ENCODE peak calls at places on chromosomes 6 and 20, in four cellular contexts. A is B cell, S is OCI-LY7, K is sigmoid colon. F is an unnamed sample.

GRCh38 chr6:155050311-155050710 is 55.2 kb downstream of the TIAM2 start:
- DNase-seq in S (no peak), K (no peak), A (no peak), F (no peak)

GRCh38 chr20:32019563-32020463 is 9.6 kb downstream of the CCM2L start:
- DNase-seq in K (no peak), A (peak; percentile 14), S (no peak), F (no peak)

GRCh38 chr6:119728935-119729334 is 379.4 kb upstream of the MAN1A1 start:
- DNase-seq in S (no peak), A (no peak), K (no peak), F (no peak)

GRCh38 chr6:7389162-7389450 is 436 bp downstream of the CAGE1 start:
- DNase-seq in S (no peak), K (peak; percentile 86), A (no peak), F (no peak)

GRCh38 chr6:41652876-41653641 is 14.8 kb downstream of the MDFI start:
- DNase-seq in S (no peak), A (no peak), K (no peak), F (no peak)

GRCh38 chr6:155341130-155341828 is 27.0 kb upstream of the TFB1M start:
- DNase-seq in A (no peak), K (no peak), S (no peak), F (no peak)

GRCh38 chr20:59770270-59770669 is 163.2 kb downstream of the SYCP2 start:
- DNase-seq in A (no peak), S (no peak), K (peak; percentile 20), F (no peak)

GRCh38 chr6:94680672-94681212 is 896.6 kb upstream of the MANEA start:
- DNase-seq in A (no peak), K (no peak), S (no peak), F (no peak)

GRCh38 chr20:21511485-21511849 is 2.4 kb downstream of the NKX2-2 start:
- DNase-seq in A (no peak), K (no peak), S (no peak), F (no peak)

GRCh38 chr6:34176261-34177031 is 30.6 kb upstream of the GRM4 start:
- DNase-seq in K (no peak), S (no peak), A (no peak), F (no peak)

GRCh38 chr6:30614044-30614842 is 2.8 kb downstream of the PPP1R10 start:
- DNase-seq in S (no peak), K (peak; percentile 59), A (peak; percentile 38), F (no peak)

GRCh38 chr20:63162206-63162770 is 53.6 kb downstream of the YTHDF1 start:
- DNase-seq in S (no peak), K (no peak), A (no peak), F (no peak)

GRCh38 chr20:45445805-45446562 is 23.6 kb upstream of the WFDC2 start:
- DNase-seq in A (no peak), K (no peak), S (peak; percentile 48), F (no peak)

DNA sequence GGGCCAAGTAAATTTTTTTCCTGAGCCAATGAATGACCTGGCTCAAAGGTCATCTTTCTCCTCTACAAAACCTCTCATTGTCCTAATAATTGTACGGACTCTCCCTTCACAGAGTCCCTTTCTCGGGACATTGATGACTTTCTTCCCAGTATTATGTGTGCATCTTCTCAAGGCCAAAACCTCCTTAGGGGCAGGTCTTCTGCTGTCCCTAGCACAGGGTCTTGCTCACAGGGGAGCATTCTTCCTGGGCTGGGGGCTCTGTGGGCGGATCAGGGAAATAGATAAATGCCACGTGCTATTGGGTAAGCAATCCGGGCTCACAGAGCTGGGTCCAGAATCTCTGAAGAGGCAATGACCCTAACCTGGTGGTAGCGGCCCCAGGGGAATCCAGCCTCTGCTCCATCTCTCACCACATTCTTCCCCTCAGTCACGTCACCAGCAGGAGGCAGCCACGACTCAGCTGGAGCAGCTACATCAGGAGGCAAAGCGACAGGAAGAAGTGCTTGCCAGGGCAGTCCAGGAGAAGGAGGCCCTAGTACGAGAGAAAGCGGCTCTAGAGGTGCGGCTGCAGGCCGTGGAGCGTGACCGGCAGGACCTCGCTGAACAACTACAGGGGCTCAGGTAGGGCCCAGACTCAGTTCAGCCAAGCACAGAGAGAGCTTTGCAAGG is 23.5 kb downstream of the CEP250 start:
- DNase-seq in K (no peak), S (peak; percentile 24), A (peak; percentile 54), F (no peak)
- TF ChIP-seq CTCF in K (no peak), S (peak; percentile 67), A (peak; percentile 4), F (no peak)

DNA sequence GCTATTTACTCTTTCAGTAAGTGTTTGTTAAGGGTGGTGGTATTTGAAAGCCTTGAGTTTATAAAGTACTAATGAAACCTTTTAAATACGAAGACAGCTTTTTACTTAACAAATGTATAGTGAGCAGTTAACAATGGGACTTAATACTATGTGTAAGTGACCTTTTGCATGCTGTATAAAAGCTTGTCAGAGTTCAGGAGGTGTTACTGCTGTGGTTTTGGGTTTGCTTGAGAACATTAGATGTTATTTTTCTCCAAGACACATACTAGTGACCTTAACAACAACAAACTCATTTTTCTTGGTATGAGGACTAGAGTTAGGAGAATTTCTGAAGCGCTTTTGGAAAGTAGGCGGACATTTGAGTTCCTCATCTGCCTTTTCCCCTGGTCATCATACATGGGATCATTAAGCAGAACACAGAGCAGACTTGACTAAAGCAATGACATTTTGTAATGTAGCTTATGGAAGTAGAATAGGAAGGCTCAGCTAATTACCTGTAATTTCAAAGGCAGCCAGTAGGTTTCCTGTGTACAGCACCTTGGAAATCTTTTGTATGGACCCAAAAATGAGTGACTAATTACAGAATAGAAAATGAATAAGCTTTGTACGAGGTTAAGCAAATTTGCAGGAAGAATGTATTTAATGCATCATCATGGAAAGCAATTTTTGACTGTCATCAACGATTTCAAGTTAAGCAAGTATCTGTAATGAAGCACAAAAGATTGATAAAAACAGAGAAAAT is 14.1 kb downstream of the CDYL start:
- DNase-seq in A (no peak), S (peak; percentile 18), K (no peak), F (no peak)
- TF ChIP-seq CTCF in A (no peak), S (peak; percentile 67), K (no peak), F (peak; percentile 20)

GRCh38 chr6:141349710-141350109 is 783.0 kb upstream of the GJE1 start:
- DNase-seq in A (no peak), S (no peak), K (no peak), F (no peak)

GRCh38 chr6:141359953-141360352 is 772.8 kb upstream of the GJE1 start:
- DNase-seq in A (no peak), S (no peak), K (no peak), F (no peak)

GRCh38 chr6:141351721-141352120 is 781.0 kb upstream of the GJE1 start:
- DNase-seq in A (no peak), S (no peak), K (no peak), F (no peak)

GRCh38 chr6:141354191-141354950 is 778.4 kb upstream of the GJE1 start:
- DNase-seq in A (no peak), S (peak; percentile 5), K (no peak), F (no peak)
- TF ChIP-seq CTCF in A (no peak), S (peak; percentile 44), K (no peak), F (no peak)

GRCh38 chr6:137342607-137343186 is 123.5 kb upstream of the IFNGR1 start:
- DNase-seq in A (no peak), S (no peak), K (no peak), F (no peak)

GRCh38 chr6:137339929-137340559 is 120.9 kb upstream of the IFNGR1 start:
- DNase-seq in K (no peak), S (no peak), A (no peak), F (no peak)

GRCh38 chr6:137341721-137342195 is 122.6 kb upstream of the IFNGR1 start:
- DNase-seq in K (no peak), S (peak; percentile 47), A (peak; percentile 52), F (no peak)
- TF ChIP-seq CTCF in K (no peak), S (peak; percentile 77), A (peak; percentile 19), F (peak; percentile 26)

GRCh38 chr6:144857086-144857485 is 572.0 kb downstream of the UTRN start:
- DNase-seq in S (no peak), A (no peak), K (no peak), F (no peak)

GRCh38 chr6:144854654-144855053 is 569.5 kb downstream of the UTRN start:
- DNase-seq in A (no peak), S (no peak), K (no peak), F (no peak)

GRCh38 chr6:144856622-144857021 is 571.5 kb downstream of the UTRN start:
- DNase-seq in A (no peak), K (no peak), S (no peak), F (no peak)

GRCh38 chr6:144853603-144854002 is 568.5 kb downstream of the UTRN start:
- DNase-seq in A (no peak), S (no peak), K (no peak), F (no peak)

GRCh38 chr6:144855812-144856531 is 570.8 kb downstream of the UTRN start:
- DNase-seq in A (no peak), S (no peak), K (no peak), F (no peak)
- TF ChIP-seq CTCF in A (no peak), S (no peak), K (no peak), F (no peak)

DNA sequence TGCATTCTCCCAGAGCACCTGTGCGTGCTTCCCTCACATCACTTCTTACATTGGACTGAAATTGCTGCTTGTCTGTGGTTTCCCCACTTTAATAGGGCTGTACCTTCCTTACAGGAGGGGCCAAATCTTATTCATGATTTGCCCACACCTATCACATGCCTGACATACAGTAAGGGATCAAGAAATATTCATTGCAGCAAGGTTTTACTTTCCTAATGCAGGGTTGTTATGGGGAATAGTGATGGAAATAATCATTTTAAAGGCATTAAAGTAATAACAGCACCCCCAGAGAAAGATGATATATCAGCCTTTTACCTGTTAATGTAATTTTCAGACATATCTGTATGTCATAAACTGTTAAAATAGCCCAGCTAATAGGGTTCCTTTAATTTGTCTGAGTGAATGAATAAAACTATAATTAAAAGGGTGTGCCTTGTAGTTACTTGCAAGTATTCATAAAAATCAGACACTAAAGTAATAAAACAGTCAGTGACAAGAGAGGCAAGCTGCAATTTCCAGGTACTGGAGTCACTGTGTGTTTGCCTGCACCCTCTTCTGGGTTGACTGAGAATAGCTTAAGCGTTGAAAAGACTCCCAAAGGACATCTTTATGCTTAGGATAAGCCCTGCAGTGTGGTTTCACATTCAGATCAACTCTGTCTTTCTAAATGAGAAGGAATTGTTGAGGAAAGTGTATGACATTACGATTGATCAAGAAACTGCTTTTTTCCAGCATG is 182.7 kb downstream of the PHACTR1 start:
- DNase-seq in K (no peak), A (no peak), S (no peak), F (no peak)
- TF ChIP-seq CTCF in K (no peak), A (no peak), S (no peak), F (no peak)

GRCh38 chr20:57079016-57080005 is 187.1 kb downstream of the BMP7 start:
- DNase-seq in K (no peak), S (no peak), A (no peak), F (no peak)

GRCh38 chr20:57078101-57078500 is 188.3 kb downstream of the BMP7 start:
- DNase-seq in K (no peak), S (no peak), A (no peak), F (no peak)

GRCh38 chr20:57082546-57082945 is 183.9 kb downstream of the BMP7 start:
- DNase-seq in K (no peak), S (no peak), A (no peak), F (no peak)

GRCh38 chr20:57083072-57083471 is 183.4 kb downstream of the BMP7 start:
- DNase-seq in K (no peak), S (no peak), A (no peak), F (no peak)

GRCh38 chr20:57080796-57081195 is 185.6 kb downstream of the BMP7 start:
- DNase-seq in S (no peak), A (no peak), K (no peak), F (no peak)
- TF ChIP-seq CTCF in S (peak; percentile 19), A (no peak), K (no peak), F (no peak)